ENCODE peak calls at places on chromosomes 4 and X, in six cellular contexts. B is mammary epithelial cell, R is lower leg skin, F is dorsolateral prefrontal cortex, D is tibial artery, G is Panc1. L is an unnamed sample.

GRCh38 chr4:144557404-144557803 is 88.6 kb upstream of the HHIP start:
- DNase-seq in B (no peak), R (no peak), F (no peak), D (no peak), G (no peak), L (no peak)

GRCh38 chr4:31655328-31655727 is 935.2 kb downstream of the PCDH7 start:
- DNase-seq in B (no peak), R (no peak), F (no peak), D (no peak), G (no peak), L (no peak)

GRCh38 chr4:147201016-147201415 is 255.4 kb upstream of the TTC29 start:
- DNase-seq in B (no peak), R (no peak), F (no peak), D (no peak), G (no peak), L (no peak)

GRCh38 chrX:129013574-129013973 is 509.7 kb downstream of the SMARCA1 start:
- DNase-seq in B (no peak), R (no peak), F (no peak), D (no peak), G (no peak), L (no peak)

GRCh38 chr4:173835863-173836262 is 305.8 kb upstream of the HAND2 start:
- DNase-seq in B (peak; percentile 3), R (no peak), F (no peak), D (no peak), G (no peak), L (no peak)

GRCh38 chrX:54509401-54509800 is 13.4 kb upstream of the FGD1 start:
- DNase-seq in B (no peak), R (no peak), F (no peak), D (no peak), G (no peak), L (no peak)

GRCh38 chr4:137664055-137664405 is 131.7 kb upstream of the PCDH18 start:
- DNase-seq in B (no peak), R (no peak), F (no peak), D (no peak), G (no peak), L (no peak)

GRCh38 chr4:111986125-111986524 is 159.1 kb upstream of the FAM241A start:
- DNase-seq in B (no peak), R (no peak), F (no peak), D (no peak), G (no peak), L (no peak)

GRCh38 chr4:27154706-27155105 is 294.1 kb downstream of the STIM2 start:
- DNase-seq in B (peak; percentile 83), R (no peak), F (no peak), D (no peak), G (no peak), L (no peak)

GRCh38 chrX:120773801-120774200 is 101.9 kb downstream of the CT47B1 start:
- DNase-seq in B (no peak), R (no peak), F (no peak), D (no peak), G (no peak), L (no peak)

GRCh38 chrX:147699061-147699460 is 212.7 kb upstream of the FMR1 start:
- DNase-seq in B (no peak), R (no peak), F (no peak), D (no peak), G (no peak), L (no peak)

GRCh38 chrX:129783176-129783776 is 3.5 kb downstream of the SASH3 start:
- DNase-seq in B (no peak), R (no peak), F (no peak), D (no peak), G (no peak), L (no peak)

GRCh38 chr4:164467493-164467892 is 286.4 kb upstream of the SMIM31 start:
- DNase-seq in B (peak; percentile 56), R (no peak), F (no peak), D (no peak), G (no peak), L (no peak)

GRCh38 chrX:148878371-148878770 is 378.0 kb downstream of the AFF2 start:
- DNase-seq in B (peak; percentile 62), R (no peak), F (no peak), D (no peak), G (no peak), L (no peak)

GRCh38 chr4:119057417-119057816 is 78.2 kb upstream of the MYOZ2 start:
- DNase-seq in B (no peak), R (no peak), F (no peak), D (no peak), G (no peak), L (no peak)

GRCh38 chrX:47285762-47286320 is 53.0 kb downstream of the USP11 start:
- DNase-seq in B (no peak), R (no peak), F (no peak), D (no peak), G (no peak), L (no peak)

GRCh38 chrX:120015145-120016067 is 62.1 kb downstream of the RHOXF2B start:
- DNase-seq in B (no peak), R (no peak), F (no peak), D (no peak), G (no peak), L (no peak)

GRCh38 chr4:48546336-48546735 is 56.3 kb downstream of the ZAR1 start:
- DNase-seq in B (peak; percentile 3), R (no peak), F (no peak), D (no peak), G (peak; percentile 7), L (peak; percentile 8)

GRCh38 chr4:184506527-184507121 is 32.3 kb upstream of the IRF2 start:
- DNase-seq in B (no peak), R (no peak), F (no peak), D (no peak), G (no peak), L (peak; percentile 87)

GRCh38 chr4:118221193-118221800 is 131.5 kb downstream of the PRSS12 start:
- DNase-seq in B (no peak), R (no peak), F (no peak), D (no peak), G (no peak), L (no peak)

GRCh38 chr4:73815145-73815544 is 21.3 kb upstream of the CXCL6 start:
- DNase-seq in B (peak; percentile 71), R (no peak), F (no peak), D (no peak), G (no peak), L (no peak)

GRCh38 chr4:67465032-67465762 is 80.1 kb downstream of the CENPC start:
- DNase-seq in B (no peak), R (no peak), F (no peak), D (no peak), G (no peak), L (no peak)

GRCh38 chr4:126445596-126445995 is 1130.8 kb downstream of the FAT4 start:
- DNase-seq in B (no peak), R (no peak), F (no peak), D (no peak), G (no peak), L (no peak)

GRCh38 chrX:64204252-64204651 is 1.3 kb downstream of the AMER1 start:
- DNase-seq in B (no peak), R (no peak), F (no peak), D (peak; percentile 19), G (no peak), L (no peak)

GRCh38 chr4:173214661-173215060 is 46.0 kb downstream of the GALNT7 start:
- DNase-seq in B (peak; percentile 55), R (no peak), F (no peak), D (no peak), G (no peak), L (no peak)

GRCh38 chr4:6655924-6656323 is 15.4 kb downstream of the MRFAP1 start:
- DNase-seq in B (no peak), R (no peak), F (no peak), D (no peak), G (no peak), L (no peak)

GRCh38 chrX:68440940-68441339 is 7.6 kb upstream of the OPHN1 start:
- DNase-seq in B (peak; percentile 25), R (no peak), F (no peak), D (peak; percentile 50), G (no peak), L (no peak)

GRCh38 chrX:2748171-2748814 is 3.5 kb upstream of the XG start:
- DNase-seq in B (peak; percentile 45), R (no peak), F (no peak), D (no peak), G (no peak), L (no peak)

DNA sequence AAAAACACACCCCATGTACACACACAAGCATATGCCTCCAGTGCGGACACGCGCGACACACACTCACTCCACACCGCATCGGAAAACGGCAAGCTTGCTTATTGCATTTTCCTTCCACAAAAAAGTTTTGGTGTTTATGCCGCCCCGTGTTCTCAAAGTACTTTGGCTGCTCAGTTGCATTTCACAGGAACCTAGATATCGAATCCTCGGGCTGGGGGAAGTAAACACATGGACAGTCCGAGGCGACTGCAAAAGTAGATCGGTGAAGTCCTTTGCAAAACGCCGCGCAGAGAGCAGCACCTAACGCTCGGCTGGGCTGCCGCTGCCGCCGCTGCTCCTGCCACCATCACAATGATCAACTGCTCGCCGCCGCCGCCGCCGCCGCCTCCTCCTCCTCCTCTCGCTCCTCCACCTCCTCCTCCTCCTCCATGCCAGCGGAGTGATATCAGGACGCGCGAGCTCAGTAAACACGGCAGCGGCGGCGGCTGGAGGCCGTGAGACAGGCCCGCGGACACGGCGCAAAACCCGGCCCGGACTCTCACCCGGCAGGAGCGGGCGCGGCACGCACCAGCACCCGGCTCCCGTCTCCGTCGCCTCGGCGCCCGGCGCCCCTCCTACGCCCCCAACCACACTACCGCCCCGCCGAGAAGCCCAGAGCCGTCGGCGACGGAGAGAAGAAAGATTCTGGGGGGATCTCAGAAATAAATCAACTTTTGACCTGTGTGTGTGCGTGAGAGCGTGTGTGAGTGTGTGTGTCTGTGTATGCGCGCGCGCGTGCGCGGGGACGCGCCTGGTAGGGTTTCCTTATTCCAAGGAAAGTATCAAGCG is at the start of gene MAML3:
- DNase-seq in B (peak; percentile 95), R (peak; percentile 98), F (peak; percentile 90), D (peak; percentile 95), G (no peak), L (no peak)
- TF ChIP-seq CTCF in B (no peak), R (no peak), F (no peak), D (no peak), G (no peak), L (no peak)

GRCh38 chrX:102155806-102156179 is at the start of gene BEX5:
- DNase-seq in B (no peak), R (peak; percentile 87), F (peak; percentile 65), D (peak; percentile 44), G (no peak), L (peak; percentile 41)
- H3K4me3 ChIP-seq in B (peak within 1 kb of the TSS; percentile 14), R (peak within 1 kb of the TSS; percentile 17), F (peak within 1 kb of the TSS; percentile 53), D (peak within 1 kb of the TSS; percentile 50), G (peak within 1 kb of the TSS; percentile 66), L (peak within 1 kb of the TSS; percentile 64)

GRCh38 chr4:98242063-98242462 is 19.1 kb upstream of the RAP1GDS1 start:
- DNase-seq in B (no peak), R (no peak), F (no peak), D (no peak), G (no peak), L (no peak)
- TF ChIP-seq CTCF in B (no peak), R (no peak), F (no peak), D (no peak), G (no peak), L (no peak)

DNA sequence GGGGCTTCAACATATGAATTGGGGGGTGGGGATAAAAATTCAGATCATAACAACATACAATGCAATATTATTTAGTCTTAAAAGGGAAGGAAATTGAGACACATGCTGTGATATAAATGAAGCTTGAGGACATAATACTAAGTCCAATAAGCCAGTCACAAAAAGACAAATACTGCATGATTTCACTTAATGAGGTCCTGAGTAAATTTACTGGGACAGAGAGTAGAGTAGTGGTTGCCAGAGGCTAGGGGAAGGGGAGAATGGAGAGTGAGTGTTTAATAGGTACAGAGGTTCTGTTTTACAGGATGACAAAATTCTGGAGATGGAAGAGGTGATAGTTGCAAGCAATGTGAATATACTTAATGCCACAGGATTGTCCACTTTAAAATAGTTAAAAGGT is 89.2 kb upstream of the RAPGEF2 start:
- DNase-seq in B (no peak), R (no peak), F (no peak), D (no peak), G (no peak), L (no peak)
- H3K4me3 ChIP-seq in B (no peak overlapping the region), R (no peak overlapping the region), F (no peak overlapping the region), D (no peak overlapping the region), G (no peak overlapping the region), L (no peak overlapping the region)